ENCODE peak calls at places on chromosomes 2 and 18, in seven cellular contexts. D is mesenchymal stem cell, M is iPS DF 6.9, T is right cardiac atrium, E is left ventricle myocardium inferior, G is ovary, I is aorta. C is an unnamed sample.

GRCh38 chr2:222592176-222592575 is 63.7 kb downstream of the FARSB start:
- DNase-seq in D (peak; percentile 33), M (no peak), T (no peak), E (no peak), G (no peak), I (no peak), C (no peak)

GRCh38 chr2:102103992-102104871 is 38.3 kb upstream of the IL1R1 start:
- DNase-seq in D (peak; percentile 93), M (no peak), T (peak; percentile 84), E (peak; percentile 62), G (peak; percentile 71), I (peak; percentile 89), C (no peak)

GRCh38 chr2:105321875-105322646 is 7.5 kb downstream of the TGFBRAP1 start:
- DNase-seq in D (peak; percentile 53), M (no peak), T (no peak), E (no peak), G (no peak), I (no peak), C (no peak)

GRCh38 chr2:86293612-86294011 is 43.8 kb downstream of the REEP1 start:
- DNase-seq in D (no peak), M (no peak), T (no peak), E (no peak), G (no peak), I (no peak), C (no peak)

GRCh38 chr2:128280901-128281321 is 37.8 kb downstream of the HS6ST1 start:
- DNase-seq in D (no peak), M (no peak), T (peak; percentile 50), E (peak; percentile 40), G (peak; percentile 64), I (peak; percentile 65), C (no peak)

GRCh38 chr2:9222246-9222898 is 15.8 kb downstream of the ASAP2 start:
- DNase-seq in D (no peak), M (no peak), T (no peak), E (no peak), G (no peak), I (no peak), C (no peak)

GRCh38 chr2:193584001-193584400 is 1389.3 kb upstream of the TMEFF2 start:
- DNase-seq in D (peak; percentile 21), M (peak; percentile 61), T (no peak), E (no peak), G (no peak), I (no peak), C (peak; percentile 69)

GRCh38 chr2:10919415-10919775 is 7.7 kb downstream of the KCNF1 start:
- DNase-seq in D (no peak), M (no peak), T (no peak), E (no peak), G (no peak), I (peak; percentile 25), C (no peak)

GRCh38 chr2:109171444-109172334 is 42.7 kb downstream of the SH3RF3 start:
- DNase-seq in D (peak; percentile 100), M (no peak), T (peak; percentile 69), E (peak; percentile 42), G (peak; percentile 63), I (peak; percentile 91), C (no peak)

GRCh38 chr2:44268259-44268649 is 7.0 kb upstream of the SLC3A1 start:
- DNase-seq in D (peak; percentile 47), M (no peak), T (no peak), E (no peak), G (no peak), I (no peak), C (no peak)

GRCh38 chr2:119960821-119961220 is 52.1 kb upstream of the EPB41L5 start:
- DNase-seq in D (peak; percentile 53), M (no peak), T (no peak), E (no peak), G (no peak), I (no peak), C (no peak)

GRCh38 chr18:3500016-3500415 is 50.0 kb downstream of the TGIF1 start:
- DNase-seq in D (no peak), M (no peak), T (no peak), E (no peak), G (no peak), I (no peak), C (no peak)

GRCh38 chr2:174952607-174953006 is 52.6 kb downstream of the CHN1 start:
- DNase-seq in D (peak; percentile 59), M (no peak), T (no peak), E (no peak), G (no peak), I (no peak), C (no peak)

GRCh38 chr2:37802899-37803379 is 122.1 kb upstream of the RMDN2 start:
- DNase-seq in D (peak; percentile 95), M (no peak), T (no peak), E (no peak), G (no peak), I (no peak), C (no peak)

GRCh38 chr2:162221064-162221463 is 22.2 kb downstream of the FAP start:
- DNase-seq in D (peak; percentile 66), M (peak; percentile 60), T (peak; percentile 58), E (peak; percentile 50), G (peak; percentile 60), I (peak; percentile 91), C (peak; percentile 56)

GRCh38 chr2:74708883-74709282 is 54.8 kb downstream of the SEMA4F start:
- DNase-seq in D (peak; percentile 51), M (no peak), T (no peak), E (no peak), G (no peak), I (no peak), C (no peak)

GRCh38 chr18:5970032-5970431 is 74.7 kb upstream of the TMEM200C start:
- DNase-seq in D (no peak), M (no peak), T (no peak), E (no peak), G (no peak), I (no peak), C (peak; percentile 93)

GRCh38 chr2:60551241-60552095 is 2.0 kb downstream of the BCL11A start:
- DNase-seq in D (peak; percentile 22), M (no peak), T (peak; percentile 28), E (no peak), G (peak; percentile 44), I (peak; percentile 74), C (no peak)

GRCh38 chr18:31429623-31430022 is 17.9 kb upstream of the DSG3 start:
- DNase-seq in D (no peak), M (no peak), T (no peak), E (no peak), G (no peak), I (no peak), C (peak; percentile 86)

GRCh38 chr2:158893057-158893456 is 75.4 kb upstream of the TANC1 start:
- DNase-seq in D (no peak), M (no peak), T (no peak), E (no peak), G (peak; percentile 53), I (no peak), C (no peak)

GRCh38 chr18:74271656-74272055 is 20.1 kb downstream of the CYB5A start:
- DNase-seq in D (no peak), M (no peak), T (no peak), E (no peak), G (no peak), I (no peak), C (no peak)

GRCh38 chr18:74276609-74277008 is 15.2 kb downstream of the CYB5A start:
- DNase-seq in D (no peak), M (no peak), T (no peak), E (no peak), G (no peak), I (no peak), C (no peak)

GRCh38 chr18:74273394-74273793 is 18.4 kb downstream of the CYB5A start:
- DNase-seq in D (no peak), M (no peak), T (no peak), E (no peak), G (no peak), I (no peak), C (no peak)

GRCh38 chr18:74275736-74276135 is 16.0 kb downstream of the CYB5A start:
- DNase-seq in D (no peak), M (no peak), T (no peak), E (no peak), G (no peak), I (no peak), C (no peak)

DNA sequence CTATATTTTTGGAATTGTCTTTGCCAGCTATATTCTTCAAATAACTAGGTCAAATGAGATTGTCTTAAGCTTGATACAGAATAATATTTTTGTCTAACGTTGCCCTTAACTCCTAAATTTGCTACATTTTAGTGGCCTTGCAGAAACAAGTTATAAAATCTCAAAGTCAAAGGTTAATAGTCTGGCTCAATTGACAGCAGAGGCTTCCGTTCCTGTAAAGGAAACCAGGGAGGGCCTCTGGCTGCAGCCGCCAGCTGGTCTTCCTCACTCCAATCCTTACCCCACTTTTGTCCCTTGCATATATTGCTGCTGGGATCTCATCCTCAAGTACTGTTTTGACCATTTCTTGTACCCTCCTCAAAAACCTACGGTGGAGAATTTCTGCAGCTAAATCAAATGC is 17.1 kb downstream of the CYB5A start:
- DNase-seq in D (peak; percentile 30), M (no peak), T (no peak), E (no peak), G (no peak), I (no peak), C (no peak)
- H3K27ac ChIP-seq in D (no peak overlapping the region), M (no peak overlapping the region), T (no peak overlapping the region), E (no peak overlapping the region), G (no peak overlapping the region), I (no peak overlapping the region), C (no peak overlapping the region)

GRCh38 chr2:112109278-112109677 is 28.9 kb upstream of the FBLN7 start:
- DNase-seq in D (no peak), M (no peak), T (no peak), E (no peak), G (no peak), I (no peak), C (no peak)

GRCh38 chr2:112110966-112111365 is 27.2 kb upstream of the FBLN7 start:
- DNase-seq in D (no peak), M (no peak), T (no peak), E (no peak), G (no peak), I (no peak), C (no peak)

DNA sequence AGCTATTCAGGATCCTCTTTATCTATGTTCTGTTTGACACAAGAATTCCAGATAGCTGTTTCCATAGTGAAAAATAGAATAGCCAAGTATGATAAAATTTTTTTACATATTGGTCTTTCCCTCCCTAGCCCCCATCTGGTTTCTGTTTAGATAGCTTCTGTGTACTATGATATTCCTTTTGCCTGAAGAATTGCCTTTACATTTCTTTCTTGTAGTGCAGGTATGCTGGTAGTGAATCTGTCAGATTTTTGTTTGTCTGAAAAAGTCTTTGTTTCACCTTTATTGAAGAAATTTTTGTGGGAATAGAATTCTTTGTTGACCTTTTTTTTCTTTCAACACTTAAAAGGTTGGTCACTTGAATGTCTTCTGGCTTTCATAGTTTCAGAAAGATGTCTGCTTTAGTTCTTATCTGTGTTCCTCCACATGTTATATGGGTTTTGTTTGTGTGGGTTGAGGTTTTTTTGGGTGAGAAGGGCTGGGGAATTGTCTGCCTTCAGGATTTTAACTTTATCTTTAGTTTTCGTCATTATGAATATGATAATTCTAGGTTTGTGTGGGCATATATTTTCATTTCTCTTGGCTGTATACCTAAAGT is 29.9 kb upstream of the FBLN7 start:
- DNase-seq in D (no peak), M (no peak), T (no peak), E (no peak), G (no peak), I (no peak), C (no peak)
- H3K9me3 ChIP-seq in D (peaks cover 26% of the 10 kb centered on the region), M (no peaks in the 10 kb centered on the region), T (no peaks in the 10 kb centered on the region), E (peaks cover 26% of the 10 kb centered on the region), G (no peaks in the 10 kb centered on the region), I (no peaks in the 10 kb centered on the region), C (no peaks in the 10 kb centered on the region)

GRCh38 chr18:26656944-26657536 is 108.7 kb upstream of the KCTD1 start:
- DNase-seq in D (peak; percentile 67), M (no peak), T (peak; percentile 90), E (peak; percentile 83), G (peak; percentile 88), I (peak; percentile 93), C (peak; percentile 43)
- H3K27me3 ChIP-seq in D (no peaks in the 10 kb centered on the region), M (peaks cover 3% of the 10 kb centered on the region), T (no peaks in the 10 kb centered on the region), E (peaks cover 28% of the 10 kb centered on the region), G (no peaks in the 10 kb centered on the region), I (no peaks in the 10 kb centered on the region), C (peaks cover 13% of the 10 kb centered on the region)

GRCh38 chr2:45859682-45860081 is 208.2 kb downstream of the PRKCE start:
- DNase-seq in D (no peak), M (no peak), T (no peak), E (no peak), G (no peak), I (no peak), C (no peak)
- H3K27ac ChIP-seq in D (no peak overlapping the region), M (no peak overlapping the region), T (no peak overlapping the region), E (peak overlapping the region; percentile 74), G (peak overlapping the region; percentile 48), I (no peak overlapping the region), C (no peak overlapping the region)

C was measured in small intestine.